ENCODE peak calls at places on chromosome 1, in seven cellular contexts. One of them, this sample, is unnamed.

GRCh38 chr1:200388791-200389190 is 21.0 kb downstream of the ZNF281 start:
- DNase-seq in prostate gland: no peak
- DNase-seq in neural progenitor cell: no peak
- DNase-seq in A673: no peak
- DNase-seq in adrenal gland: no peak
- DNase-seq in fibroblast of lung: no peak
- DNase-seq in neuronal stem cell: no peak
- DNase-seq in this sample: no peak

GRCh38 chr1:165598676-165599059 is 32.4 kb upstream of the MGST3 start:
- DNase-seq in prostate gland: no peak
- DNase-seq in adrenal gland: no peak
- DNase-seq in fibroblast of lung: peak
- DNase-seq in A673: no peak
- DNase-seq in neuronal stem cell: no peak
- DNase-seq in neural progenitor cell: no peak
- DNase-seq in this sample: no peak

GRCh38 chr1:230291731-230292620 is 134.2 kb downstream of the PGBD5 start:
- DNase-seq in prostate gland: no peak
- DNase-seq in neuronal stem cell: no peak
- DNase-seq in fibroblast of lung: no peak
- DNase-seq in A673: no peak
- DNase-seq in adrenal gland: no peak
- DNase-seq in neural progenitor cell: peak
- DNase-seq in this sample: no peak

GRCh38 chr1:243236604-243237252 is 18.4 kb downstream of the CEP170 start:
- DNase-seq in neural progenitor cell: no peak
- DNase-seq in neuronal stem cell: no peak
- DNase-seq in prostate gland: no peak
- DNase-seq in A673: no peak
- DNase-seq in fibroblast of lung: no peak
- DNase-seq in adrenal gland: no peak
- DNase-seq in this sample: no peak

GRCh38 chr1:204438628-204439027 is 27.0 kb upstream of the PPP1R15B start:
- DNase-seq in prostate gland: no peak
- DNase-seq in fibroblast of lung: peak
- DNase-seq in neural progenitor cell: no peak
- DNase-seq in A673: no peak
- DNase-seq in neuronal stem cell: no peak
- DNase-seq in adrenal gland: peak
- DNase-seq in this sample: no peak

GRCh38 chr1:10555635-10556429 is 81.1 kb downstream of the PEX14 start:
- DNase-seq in neuronal stem cell: no peak
- DNase-seq in A673: no peak
- DNase-seq in prostate gland: peak
- DNase-seq in adrenal gland: no peak
- DNase-seq in neural progenitor cell: peak
- DNase-seq in fibroblast of lung: no peak
- DNase-seq in this sample: no peak

GRCh38 chr1:204683284-204684205 is 2.0 kb downstream of the LRRN2 start:
- DNase-seq in neuronal stem cell: no peak
- DNase-seq in fibroblast of lung: no peak
- DNase-seq in adrenal gland: no peak
- DNase-seq in neural progenitor cell: no peak
- DNase-seq in A673: no peak
- DNase-seq in prostate gland: no peak
- DNase-seq in this sample: no peak

GRCh38 chr1:193270996-193271395 is 84.6 kb upstream of the B3GALT2 start:
- DNase-seq in A673: no peak
- DNase-seq in neuronal stem cell: no peak
- DNase-seq in adrenal gland: no peak
- DNase-seq in prostate gland: no peak
- DNase-seq in neural progenitor cell: no peak
- DNase-seq in fibroblast of lung: peak
- DNase-seq in this sample: no peak

GRCh38 chr1:85132078-85132715 is 68.6 kb downstream of the SYDE2 start:
- DNase-seq in adrenal gland: no peak
- DNase-seq in neural progenitor cell: no peak
- DNase-seq in fibroblast of lung: no peak
- DNase-seq in neuronal stem cell: no peak
- DNase-seq in A673: no peak
- DNase-seq in prostate gland: no peak
- DNase-seq in this sample: no peak

GRCh38 chr1:230548357-230548756 is 93.9 kb upstream of the COG2 start:
- DNase-seq in prostate gland: no peak
- DNase-seq in neural progenitor cell: no peak
- DNase-seq in fibroblast of lung: no peak
- DNase-seq in adrenal gland: no peak
- DNase-seq in neuronal stem cell: no peak
- DNase-seq in A673: no peak
- DNase-seq in this sample: no peak

GRCh38 chr1:22317231-22317919 is 134.3 kb upstream of the ZBTB40 start:
- DNase-seq in neural progenitor cell: peak
- DNase-seq in fibroblast of lung: no peak
- DNase-seq in adrenal gland: no peak
- DNase-seq in A673: peak
- DNase-seq in prostate gland: no peak
- DNase-seq in neuronal stem cell: peak
- DNase-seq in this sample: no peak

GRCh38 chr1:54375331-54376084 is 30.7 kb downstream of the SSBP3 start:
- DNase-seq in neural progenitor cell: peak
- DNase-seq in neuronal stem cell: no peak
- DNase-seq in adrenal gland: no peak
- DNase-seq in prostate gland: no peak
- DNase-seq in A673: no peak
- DNase-seq in fibroblast of lung: no peak
- DNase-seq in this sample: no peak
- H3K27ac ChIP-seq in neural progenitor cell: no peak
- H3K27ac ChIP-seq in neuronal stem cell: no peak
- H3K27ac ChIP-seq in adrenal gland: no peak
- H3K27ac ChIP-seq in prostate gland: no peak
- H3K27ac ChIP-seq in A673: no peak
- H3K27ac ChIP-seq in fibroblast of lung: no peak
- H3K27ac ChIP-seq in this sample: no peak

GRCh38 chr1:9062846-9063245 is 6.6 kb downstream of the SLC2A5 start:
- DNase-seq in A673: no peak
- DNase-seq in neuronal stem cell: no peak
- DNase-seq in adrenal gland: no peak
- DNase-seq in neural progenitor cell: no peak
- DNase-seq in prostate gland: no peak
- DNase-seq in fibroblast of lung: no peak
- DNase-seq in this sample: no peak

GRCh38 chr1:9068971-9069323 is 488 bp downstream of the SLC2A5 start:
- DNase-seq in adrenal gland: no peak
- DNase-seq in neural progenitor cell: no peak
- DNase-seq in prostate gland: no peak
- DNase-seq in A673: no peak
- DNase-seq in fibroblast of lung: no peak
- DNase-seq in neuronal stem cell: no peak
- DNase-seq in this sample: no peak

GRCh38 chr1:9066945-9067807 is 2.3 kb downstream of the SLC2A5 start:
- DNase-seq in neuronal stem cell: no peak
- DNase-seq in adrenal gland: peak
- DNase-seq in prostate gland: no peak
- DNase-seq in neural progenitor cell: no peak
- DNase-seq in fibroblast of lung: peak
- DNase-seq in A673: no peak
- DNase-seq in this sample: no peak

GRCh38 chr1:9061949-9062555 is 7.4 kb downstream of the SLC2A5 start:
- DNase-seq in prostate gland: no peak
- DNase-seq in A673: no peak
- DNase-seq in fibroblast of lung: peak
- DNase-seq in adrenal gland: no peak
- DNase-seq in neural progenitor cell: no peak
- DNase-seq in neuronal stem cell: no peak
- DNase-seq in this sample: no peak

GRCh38 chr1:9065213-9065751 is 4.2 kb downstream of the SLC2A5 start:
- DNase-seq in neuronal stem cell: no peak
- DNase-seq in A673: no peak
- DNase-seq in prostate gland: no peak
- DNase-seq in neural progenitor cell: no peak
- DNase-seq in adrenal gland: no peak
- DNase-seq in fibroblast of lung: no peak
- DNase-seq in this sample: no peak
- H3K27ac ChIP-seq in neuronal stem cell: no peak
- H3K27ac ChIP-seq in A673: no peak
- H3K27ac ChIP-seq in prostate gland: peak
- H3K27ac ChIP-seq in neural progenitor cell: no peak
- H3K27ac ChIP-seq in adrenal gland: no peak
- H3K27ac ChIP-seq in fibroblast of lung: no peak
- H3K27ac ChIP-seq in this sample: peak

GRCh38 chr1:151833172-151833571 is 1.6 kb upstream of the RORC start:
- DNase-seq in adrenal gland: no peak
- DNase-seq in prostate gland: no peak
- DNase-seq in A673: no peak
- DNase-seq in neuronal stem cell: no peak
- DNase-seq in neural progenitor cell: no peak
- DNase-seq in fibroblast of lung: no peak
- DNase-seq in this sample: no peak
- H3K27ac ChIP-seq in adrenal gland: no peak
- H3K27ac ChIP-seq in prostate gland: peak
- H3K27ac ChIP-seq in A673: no peak
- H3K27ac ChIP-seq in neuronal stem cell: no peak
- H3K27ac ChIP-seq in neural progenitor cell: no peak
- H3K27ac ChIP-seq in fibroblast of lung: no peak
- H3K27ac ChIP-seq in this sample: peak

DNA sequence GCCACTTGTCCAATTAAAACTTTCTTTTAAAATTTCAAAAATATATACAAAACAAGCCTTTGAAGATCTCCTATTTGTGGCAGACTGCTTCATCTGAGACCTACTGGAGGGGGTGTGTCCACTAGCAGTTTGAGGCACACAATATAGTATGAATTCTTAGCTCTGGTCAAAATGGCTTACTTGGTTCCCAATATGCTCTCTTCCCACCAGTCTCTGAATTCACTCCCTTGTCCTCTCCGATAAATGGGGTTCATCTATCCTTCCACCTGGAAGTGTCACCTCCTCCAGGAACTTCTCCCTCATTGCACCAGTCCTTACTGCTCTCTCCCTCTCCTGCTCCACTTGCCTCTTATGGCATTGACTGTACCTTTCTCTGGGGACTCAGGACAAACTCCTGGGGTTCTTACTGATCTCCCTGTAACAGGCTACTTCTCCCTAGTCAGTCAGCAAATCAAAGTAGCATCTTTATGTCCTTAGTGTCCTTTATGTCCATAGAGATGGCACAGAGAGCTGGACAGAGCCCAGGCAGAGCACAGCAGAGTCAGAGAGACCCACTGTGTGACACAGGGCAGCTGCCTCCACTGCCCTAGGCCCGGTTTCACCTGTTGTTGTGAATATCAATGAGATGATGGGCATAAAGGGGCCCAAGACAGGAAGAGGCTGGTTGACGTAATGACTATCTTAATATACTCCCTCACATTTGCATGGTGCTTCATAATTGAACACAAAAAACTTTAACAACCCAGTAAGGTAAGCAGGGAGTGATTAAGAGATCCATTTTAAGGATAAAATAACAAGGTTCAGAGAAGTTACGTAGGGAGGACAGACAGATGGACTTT is 3.6 kb downstream of the ASAP3 start:
- DNase-seq in fibroblast of lung: no peak
- DNase-seq in adrenal gland: no peak
- DNase-seq in prostate gland: no peak
- DNase-seq in A673: no peak
- DNase-seq in neuronal stem cell: no peak
- DNase-seq in neural progenitor cell: no peak
- DNase-seq in this sample: no peak
- H3K27ac ChIP-seq in fibroblast of lung: no peak
- H3K27ac ChIP-seq in adrenal gland: no peak
- H3K27ac ChIP-seq in prostate gland: no peak
- H3K27ac ChIP-seq in A673: no peak
- H3K27ac ChIP-seq in neuronal stem cell: no peak
- H3K27ac ChIP-seq in neural progenitor cell: no peak
- H3K27ac ChIP-seq in this sample: no peak

GRCh38 chr1:219206350-219206749 is 32.7 kb downstream of the LYPLAL1 start:
- DNase-seq in adrenal gland: no peak
- DNase-seq in neural progenitor cell: no peak
- DNase-seq in A673: no peak
- DNase-seq in neuronal stem cell: no peak
- DNase-seq in prostate gland: no peak
- DNase-seq in fibroblast of lung: no peak
- DNase-seq in this sample: no peak
- H3K27ac ChIP-seq in adrenal gland: no peak
- H3K27ac ChIP-seq in neural progenitor cell: no peak
- H3K27ac ChIP-seq in A673: no peak
- H3K27ac ChIP-seq in neuronal stem cell: no peak
- H3K27ac ChIP-seq in prostate gland: no peak
- H3K27ac ChIP-seq in fibroblast of lung: no peak
- H3K27ac ChIP-seq in this sample: no peak

GRCh38 chr1:183290628-183291027 is 104.6 kb downstream of the LAMC2 start:
- DNase-seq in fibroblast of lung: no peak
- DNase-seq in prostate gland: no peak
- DNase-seq in A673: no peak
- DNase-seq in neuronal stem cell: no peak
- DNase-seq in adrenal gland: no peak
- DNase-seq in neural progenitor cell: no peak
- DNase-seq in this sample: no peak

GRCh38 chr1:183287191-183287675 is 101.2 kb downstream of the LAMC2 start:
- DNase-seq in prostate gland: no peak
- DNase-seq in A673: no peak
- DNase-seq in adrenal gland: peak
- DNase-seq in neuronal stem cell: no peak
- DNase-seq in fibroblast of lung: peak
- DNase-seq in neural progenitor cell: no peak
- DNase-seq in this sample: no peak

GRCh38 chr1:183291216-183291762 is 105.2 kb downstream of the LAMC2 start:
- DNase-seq in adrenal gland: no peak
- DNase-seq in neuronal stem cell: no peak
- DNase-seq in A673: no peak
- DNase-seq in neural progenitor cell: no peak
- DNase-seq in fibroblast of lung: peak
- DNase-seq in prostate gland: no peak
- DNase-seq in this sample: no peak

GRCh38 chr1:183288583-183288982 is 102.5 kb downstream of the LAMC2 start:
- DNase-seq in adrenal gland: no peak
- DNase-seq in neuronal stem cell: no peak
- DNase-seq in neural progenitor cell: no peak
- DNase-seq in A673: no peak
- DNase-seq in fibroblast of lung: no peak
- DNase-seq in prostate gland: no peak
- DNase-seq in this sample: no peak

GRCh38 chr1:183289104-183289503 is 103.0 kb downstream of the LAMC2 start:
- DNase-seq in neuronal stem cell: no peak
- DNase-seq in A673: no peak
- DNase-seq in fibroblast of lung: no peak
- DNase-seq in adrenal gland: no peak
- DNase-seq in neural progenitor cell: no peak
- DNase-seq in prostate gland: no peak
- DNase-seq in this sample: no peak
- H3K27ac ChIP-seq in neuronal stem cell: no peak
- H3K27ac ChIP-seq in A673: no peak
- H3K27ac ChIP-seq in fibroblast of lung: no peak
- H3K27ac ChIP-seq in adrenal gland: no peak
- H3K27ac ChIP-seq in neural progenitor cell: no peak
- H3K27ac ChIP-seq in prostate gland: no peak
- H3K27ac ChIP-seq in this sample: no peak